ENCODE peak calls at places on chromosomes 3 and 15, in four cellular contexts. One of them, this sample, is unnamed.

GRCh38 chr15:48806151-48806550 is 4.7 kb downstream of the CEP152 start:
- DNase-seq in tibial artery: no peak
- DNase-seq in body of pancreas: no peak
- DNase-seq in cardiac muscle cell: no peak
- DNase-seq in this sample: no peak

GRCh38 chr3:136122006-136122405 is 74.1 kb downstream of the MSL2 start:
- DNase-seq in tibial artery: no peak
- DNase-seq in body of pancreas: no peak
- DNase-seq in cardiac muscle cell: no peak
- DNase-seq in this sample: no peak

GRCh38 chr3:45104715-45105711 is 41.2 kb downstream of the CDCP1 start:
- DNase-seq in tibial artery: no peak
- DNase-seq in body of pancreas: no peak
- DNase-seq in cardiac muscle cell: no peak
- DNase-seq in this sample: no peak

GRCh38 chr3:184756151-184756681 is 44.4 kb upstream of the MAGEF1 start:
- DNase-seq in tibial artery: no peak
- DNase-seq in body of pancreas: no peak
- DNase-seq in cardiac muscle cell: no peak
- DNase-seq in this sample: no peak

GRCh38 chr15:68272797-68273271 is 4.7 kb upstream of the FEM1B start:
- DNase-seq in tibial artery: no peak
- DNase-seq in body of pancreas: no peak
- DNase-seq in cardiac muscle cell: no peak
- DNase-seq in this sample: no peak

GRCh38 chr3:43797794-43798193 is 107.1 kb downstream of the ABHD5 start:
- DNase-seq in tibial artery: no peak
- DNase-seq in body of pancreas: no peak
- DNase-seq in cardiac muscle cell: no peak
- DNase-seq in this sample: no peak

GRCh38 chr3:60101628-60102027 is 1051.8 kb upstream of the CFAP20DC start:
- DNase-seq in tibial artery: no peak
- DNase-seq in body of pancreas: peak
- DNase-seq in cardiac muscle cell: no peak
- DNase-seq in this sample: no peak

GRCh38 chr3:37291275-37291700 is 116.9 kb upstream of the LRRFIP2 start:
- DNase-seq in tibial artery: no peak
- DNase-seq in body of pancreas: no peak
- DNase-seq in cardiac muscle cell: no peak
- DNase-seq in this sample: no peak

GRCh38 chr3:24435581-24435980 is 59.1 kb downstream of the THRB start:
- DNase-seq in tibial artery: no peak
- DNase-seq in body of pancreas: no peak
- DNase-seq in cardiac muscle cell: no peak
- DNase-seq in this sample: no peak

GRCh38 chr3:165854696-165855095 is 17.5 kb upstream of the BCHE start:
- DNase-seq in tibial artery: no peak
- DNase-seq in body of pancreas: no peak
- DNase-seq in cardiac muscle cell: peak
- DNase-seq in this sample: no peak

GRCh38 chr15:97012986-97013385 is 682.5 kb downstream of the NR2F2 start:
- DNase-seq in tibial artery: no peak
- DNase-seq in body of pancreas: no peak
- DNase-seq in cardiac muscle cell: peak
- DNase-seq in this sample: no peak

DNA sequence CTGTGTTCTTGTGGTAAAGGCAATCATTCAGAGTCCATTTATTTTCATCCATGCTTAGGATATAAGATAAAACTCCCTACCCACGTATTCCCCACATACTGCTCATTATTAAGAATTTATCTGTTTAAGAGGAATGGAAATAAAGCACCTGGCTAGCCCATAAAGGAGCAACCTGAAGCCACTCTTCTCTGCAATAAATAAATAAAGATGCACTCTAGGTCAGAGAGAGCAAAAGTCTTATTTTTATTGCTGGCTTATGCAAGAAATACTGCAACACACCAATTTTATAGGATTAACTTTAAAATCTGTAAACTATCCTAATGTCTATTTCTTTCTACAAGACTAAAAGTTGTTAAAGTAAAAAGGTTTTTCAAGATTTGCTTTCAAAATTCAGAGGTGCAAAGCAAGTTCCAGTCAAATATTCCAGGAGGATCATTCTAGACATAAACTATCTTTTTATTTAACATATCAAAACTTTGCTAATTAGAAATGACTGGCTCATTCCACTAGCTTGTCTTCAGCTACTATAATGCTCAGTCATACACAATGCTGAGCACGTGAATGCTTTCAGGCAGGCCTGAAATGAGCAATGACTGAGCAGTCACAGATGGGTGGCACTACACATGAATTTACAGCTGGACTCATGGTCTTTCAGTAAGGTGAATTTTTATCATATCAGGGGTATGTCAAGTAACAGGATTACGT is 7.1 kb downstream of the TJP1 start:
- DNase-seq in tibial artery: no peak
- DNase-seq in body of pancreas: peak
- DNase-seq in cardiac muscle cell: peak
- DNase-seq in this sample: no peak
- TF ChIP-seq CTCF in tibial artery: no peak
- TF ChIP-seq CTCF in body of pancreas: no peak
- TF ChIP-seq CTCF in cardiac muscle cell: no peak
- TF ChIP-seq CTCF in this sample: no peak

DNA sequence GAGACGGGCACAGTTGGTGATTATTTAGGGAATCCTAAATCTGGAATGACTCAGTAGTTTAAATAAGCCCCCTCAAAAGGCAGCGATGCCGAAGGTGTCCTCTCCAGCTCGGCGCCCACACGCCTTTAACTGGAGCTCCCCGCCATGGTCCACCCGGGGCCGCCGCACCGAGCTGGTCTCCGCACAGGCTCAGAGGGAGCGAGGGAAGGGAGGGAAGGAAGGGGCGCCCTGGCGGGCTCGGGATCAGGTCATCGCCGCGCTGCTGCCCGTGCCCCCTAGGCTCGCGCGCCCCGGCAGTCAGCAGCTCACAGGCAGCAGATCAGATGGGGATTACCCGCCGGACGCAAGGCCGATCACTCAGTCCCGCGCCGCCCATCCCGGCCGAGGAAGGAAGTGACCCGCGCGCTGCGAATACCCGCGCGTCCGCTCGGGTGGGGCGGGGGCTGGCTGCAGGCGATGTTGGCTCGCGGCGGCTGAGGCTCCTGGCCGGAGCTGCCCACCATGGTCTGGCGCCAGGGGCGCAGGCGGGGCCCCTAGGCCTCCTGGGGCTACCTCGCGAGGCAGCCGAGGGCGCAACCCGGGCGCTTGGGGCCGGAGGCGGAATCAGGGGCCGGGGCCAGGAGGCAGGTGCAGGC is 318.0 kb downstream of the FGF12 start:
- DNase-seq in tibial artery: peak
- DNase-seq in body of pancreas: peak
- DNase-seq in cardiac muscle cell: peak
- DNase-seq in this sample: no peak
- H3K4me3 ChIP-seq in tibial artery: peak
- H3K4me3 ChIP-seq in body of pancreas: peak
- H3K4me3 ChIP-seq in cardiac muscle cell: peak
- H3K4me3 ChIP-seq in this sample: no peak

GRCh38 chr3:186551387-186551786 is 7.2 kb upstream of the CRYGS start:
- DNase-seq in tibial artery: no peak
- DNase-seq in body of pancreas: no peak
- DNase-seq in cardiac muscle cell: no peak
- DNase-seq in this sample: no peak
- TF ChIP-seq CTCF in tibial artery: no peak
- TF ChIP-seq CTCF in body of pancreas: no peak
- TF ChIP-seq CTCF in cardiac muscle cell: no peak
- TF ChIP-seq CTCF in this sample: no peak

DNA sequence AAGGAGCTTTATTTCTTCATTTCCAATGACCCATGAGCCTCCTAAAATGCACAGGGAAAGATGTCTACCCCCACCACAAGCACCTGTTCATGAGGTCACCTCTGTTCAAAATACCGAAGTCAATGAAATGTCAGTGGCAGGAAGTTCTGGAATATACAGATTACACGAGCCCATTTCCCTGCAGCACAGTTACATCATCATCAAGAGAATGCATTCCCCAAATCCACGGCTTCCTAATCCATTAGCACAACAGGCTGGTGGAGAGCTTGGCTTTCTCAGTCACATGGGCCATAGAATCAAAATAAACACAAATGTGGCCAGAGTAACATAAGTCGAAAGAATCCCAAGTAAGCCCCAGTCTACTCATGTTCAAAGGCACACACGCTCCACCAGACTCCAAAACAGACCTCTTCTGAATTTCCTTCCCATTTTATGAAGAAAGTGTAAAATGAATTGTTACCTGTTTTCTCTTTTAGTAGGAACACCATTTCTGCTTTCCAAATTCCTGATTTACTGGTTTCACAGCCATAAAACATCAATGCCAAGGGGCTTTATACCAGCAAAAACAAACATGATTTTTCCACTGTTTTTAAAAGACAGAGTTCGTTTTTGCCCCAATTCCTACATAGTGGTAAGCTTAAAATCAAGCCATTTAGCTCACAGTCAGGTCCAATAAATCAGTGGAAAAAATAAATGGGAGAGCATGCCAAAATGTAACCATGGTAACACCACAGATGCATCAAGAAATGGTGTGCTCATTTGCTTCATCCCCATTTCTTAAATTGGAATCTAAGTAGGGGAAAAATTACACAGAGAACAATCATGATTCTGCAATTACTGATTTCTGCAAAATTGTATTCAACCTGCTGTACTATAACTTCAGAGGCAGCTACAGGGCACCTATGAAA is 419.1 kb downstream of the MAGI1 start:
- DNase-seq in tibial artery: no peak
- DNase-seq in body of pancreas: no peak
- DNase-seq in cardiac muscle cell: no peak
- DNase-seq in this sample: no peak
- H3K4me3 ChIP-seq in tibial artery: no peak
- H3K4me3 ChIP-seq in body of pancreas: no peak
- H3K4me3 ChIP-seq in cardiac muscle cell: no peak
- H3K4me3 ChIP-seq in this sample: no peak

DNA sequence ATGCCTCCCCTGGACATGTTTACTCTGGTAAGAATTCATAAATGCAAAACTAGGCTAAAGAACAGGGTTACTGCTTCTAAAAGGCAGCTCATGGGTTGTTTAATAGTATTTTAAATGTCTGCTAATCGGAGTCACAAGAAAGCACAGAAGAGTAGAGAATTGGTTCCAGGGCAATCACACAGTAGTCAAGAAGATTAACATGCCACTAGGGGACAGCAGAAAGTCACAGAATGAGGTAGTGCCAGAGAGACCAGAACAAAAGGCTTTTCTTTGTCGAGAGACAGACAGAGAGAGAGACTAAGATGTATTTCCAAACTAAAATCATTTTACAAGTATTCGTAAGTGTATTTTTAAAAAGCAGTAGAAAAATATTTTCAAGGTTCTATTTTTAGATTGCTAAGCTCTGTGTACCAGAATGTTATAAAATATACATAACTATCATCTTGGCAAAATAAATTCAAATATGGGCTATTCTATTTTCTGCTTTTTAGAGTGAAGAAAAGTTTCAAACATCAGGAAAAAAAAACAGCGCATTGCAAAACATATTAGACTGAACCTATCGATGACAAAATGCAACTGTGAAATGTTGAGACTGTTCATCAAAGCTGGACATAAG is 78.3 kb upstream of the CDIN1 start:
- DNase-seq in tibial artery: no peak
- DNase-seq in body of pancreas: peak
- DNase-seq in cardiac muscle cell: peak
- DNase-seq in this sample: peak
- TF ChIP-seq CTCF in tibial artery: peak
- TF ChIP-seq CTCF in body of pancreas: peak
- TF ChIP-seq CTCF in cardiac muscle cell: peak
- TF ChIP-seq CTCF in this sample: peak

GRCh38 chr15:76168237-76168984 is 108.6 kb downstream of the TMEM266 start:
- DNase-seq in tibial artery: no peak
- DNase-seq in body of pancreas: no peak
- DNase-seq in cardiac muscle cell: no peak
- DNase-seq in this sample: no peak
- H3K4me3 ChIP-seq in tibial artery: no peak
- H3K4me3 ChIP-seq in body of pancreas: no peak
- H3K4me3 ChIP-seq in cardiac muscle cell: no peak
- H3K4me3 ChIP-seq in this sample: no peak

GRCh38 chr15:69941931-69942471 is 155.7 kb downstream of the TLE3 start:
- DNase-seq in tibial artery: no peak
- DNase-seq in body of pancreas: no peak
- DNase-seq in cardiac muscle cell: no peak
- DNase-seq in this sample: no peak
- TF ChIP-seq CTCF in tibial artery: no peak
- TF ChIP-seq CTCF in body of pancreas: no peak
- TF ChIP-seq CTCF in cardiac muscle cell: no peak
- TF ChIP-seq CTCF in this sample: no peak

DNA sequence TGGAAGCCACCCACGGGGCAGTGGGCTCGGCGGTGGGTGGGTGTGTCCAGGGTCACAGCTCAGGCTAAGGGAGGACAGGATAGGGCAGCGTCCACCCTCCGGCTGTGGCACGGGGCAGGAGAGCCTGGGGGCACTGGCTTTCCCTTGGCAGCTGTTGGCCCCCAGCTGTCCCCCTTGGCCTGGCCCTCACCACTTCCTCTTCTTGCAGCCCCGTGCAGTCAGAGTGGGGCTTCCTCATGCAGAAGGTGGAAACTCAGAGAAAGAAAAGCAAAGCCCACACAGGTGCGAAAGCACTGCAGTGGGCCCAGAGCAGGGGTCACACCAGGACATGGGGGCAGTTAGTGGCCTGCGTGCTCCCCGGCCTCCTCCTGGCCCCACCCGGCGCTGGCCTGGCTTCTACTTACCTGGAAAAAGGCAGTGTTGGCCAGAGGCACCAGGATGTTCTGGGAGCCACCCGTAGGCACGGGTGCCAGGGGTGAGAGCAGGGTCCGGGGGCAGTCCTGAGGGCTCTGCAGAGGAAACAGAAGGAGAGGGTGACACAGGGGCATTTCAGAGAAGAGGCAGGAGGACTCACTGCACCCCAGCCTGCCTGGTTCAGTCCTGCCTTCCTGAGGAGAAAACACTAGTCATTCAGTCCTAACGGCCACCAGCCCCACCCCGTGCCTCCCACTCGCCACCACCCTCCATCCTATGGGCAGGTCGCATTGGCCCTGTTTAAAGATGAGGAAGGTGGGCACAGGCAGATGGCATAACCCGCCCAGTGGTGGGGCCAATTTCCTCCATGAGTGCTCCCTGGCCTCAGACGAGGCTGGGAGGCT is 28.3 kb downstream of the PLXND1 start:
- DNase-seq in tibial artery: no peak
- DNase-seq in body of pancreas: no peak
- DNase-seq in cardiac muscle cell: no peak
- DNase-seq in this sample: peak
- H3K4me3 ChIP-seq in tibial artery: no peak
- H3K4me3 ChIP-seq in body of pancreas: no peak
- H3K4me3 ChIP-seq in cardiac muscle cell: no peak
- H3K4me3 ChIP-seq in this sample: no peak

GRCh38 chr3:11600501-11601282 is 43.0 kb downstream of the VGLL4 start:
- DNase-seq in tibial artery: peak
- DNase-seq in body of pancreas: peak
- DNase-seq in cardiac muscle cell: peak
- DNase-seq in this sample: no peak
- TF ChIP-seq CTCF in tibial artery: no peak
- TF ChIP-seq CTCF in body of pancreas: no peak
- TF ChIP-seq CTCF in cardiac muscle cell: no peak
- TF ChIP-seq CTCF in this sample: no peak